ENCODE peak calls at places on chromosomes 2 and 18, in five cellular contexts. T is breast epithelium, G is GM23338, D is endothelial cell of umbilical vein, Z is upper lobe of left lung. B is an unnamed sample.

GRCh38 chr2:168184896-168185513 is 62.4 kb downstream of the STK39 start:
- DNase-seq in D (no peak), G (no peak), T (no peak), Z (no peak), B (no peak)

GRCh38 chr2:163266772-163267171 is 428.2 kb upstream of the KCNH7 start:
- DNase-seq in D (no peak), G (no peak), T (no peak), Z (no peak), B (no peak)

GRCh38 chr2:168005586-168005985 is 241.8 kb downstream of the STK39 start:
- DNase-seq in G (no peak), Z (no peak), T (no peak), D (no peak), B (no peak)

GRCh38 chr2:48677450-48677849 is 59.8 kb downstream of the GTF2A1L start:
- DNase-seq in D (peak; percentile 3), Z (no peak), G (no peak), T (no peak), B (no peak)

GRCh38 chr18:5937086-5937485 is 41.8 kb upstream of the TMEM200C start:
- DNase-seq in D (no peak), G (no peak), T (no peak), Z (no peak), B (no peak)

GRCh38 chr2:31421634-31422033 is 7.1 kb upstream of the XDH start:
- DNase-seq in D (no peak), T (no peak), G (no peak), Z (no peak), B (no peak)

GRCh38 chr18:44464401-44465185 is 216.1 kb upstream of the SETBP1 start:
- DNase-seq in Z (no peak), D (no peak), G (no peak), T (no peak), B (no peak)

GRCh38 chr18:75090336-75090735 is 118.6 kb downstream of the PTGR3 start:
- DNase-seq in D (no peak), T (no peak), G (peak; percentile 24), Z (no peak), B (no peak)

GRCh38 chr2:26640331-26640745 is 828 bp downstream of the CIB4 start:
- DNase-seq in G (peak; percentile 46), Z (peak; percentile 40), D (no peak), T (no peak), B (peak; percentile 29)

GRCh38 chr18:44732604-44733003 is 51.9 kb downstream of the SETBP1 start:
- DNase-seq in T (no peak), Z (no peak), G (peak; percentile 41), D (no peak), B (no peak)

GRCh38 chr2:203579131-203579643 is 44.1 kb upstream of the RAPH1 start:
- DNase-seq in D (no peak), G (peak; percentile 41), Z (peak; percentile 89), T (peak; percentile 61), B (peak; percentile 80)

GRCh38 chr2:219099319-219099718 is 38.6 kb upstream of the IHH start:
- DNase-seq in T (no peak), Z (no peak), G (no peak), D (no peak), B (no peak)

GRCh38 chr2:109331864-109332848 is 203.2 kb downstream of the SH3RF3 start:
- DNase-seq in D (peak; percentile 92), Z (peak; percentile 87), G (peak; percentile 24), T (peak; percentile 66), B (peak; percentile 51)

GRCh38 chr2:176419591-176420071 is 150.4 kb downstream of the MTX2 start:
- DNase-seq in T (no peak), D (peak; percentile 97), G (no peak), Z (no peak), B (no peak)

GRCh38 chr2:172052000-172052983 is 33.0 kb upstream of the DLX1 start:
- DNase-seq in D (peak; percentile 87), G (no peak), T (no peak), Z (no peak), B (no peak)

GRCh38 chr2:119293900-119294299 is 70.3 kb downstream of the STEAP3 start:
- DNase-seq in D (no peak), T (no peak), Z (no peak), G (no peak), B (no peak)

GRCh38 chr2:157928372-157928771 is 52.2 kb upstream of the ACVR1 start:
- DNase-seq in D (no peak), Z (no peak), T (no peak), G (no peak), B (no peak)

GRCh38 chr2:40658917-40659316 is 207.0 kb upstream of the SLC8A1 start:
- DNase-seq in D (peak; percentile 21), G (peak; percentile 63), Z (no peak), T (no peak), B (no peak)

GRCh38 chr2:144943986-144944385 is 424.1 kb upstream of the ZEB2 start:
- DNase-seq in Z (no peak), G (no peak), T (no peak), D (peak; percentile 78), B (no peak)

GRCh38 chr2:120736955-120737801 is 1.5 kb downstream of the GLI2 start:
- DNase-seq in Z (peak; percentile 20), G (peak; percentile 94), T (no peak), D (no peak), B (no peak)

GRCh38 chr2:65351948-65352595 is 80.3 kb downstream of the SPRED2 start:
- DNase-seq in G (no peak), Z (no peak), D (no peak), T (no peak), B (no peak)

GRCh38 chr2:62014102-62014501 is 108.6 kb downstream of the COMMD1 start:
- DNase-seq in Z (peak; percentile 37), D (peak; percentile 89), G (peak; percentile 22), T (peak; percentile 57), B (peak; percentile 48)

DNA sequence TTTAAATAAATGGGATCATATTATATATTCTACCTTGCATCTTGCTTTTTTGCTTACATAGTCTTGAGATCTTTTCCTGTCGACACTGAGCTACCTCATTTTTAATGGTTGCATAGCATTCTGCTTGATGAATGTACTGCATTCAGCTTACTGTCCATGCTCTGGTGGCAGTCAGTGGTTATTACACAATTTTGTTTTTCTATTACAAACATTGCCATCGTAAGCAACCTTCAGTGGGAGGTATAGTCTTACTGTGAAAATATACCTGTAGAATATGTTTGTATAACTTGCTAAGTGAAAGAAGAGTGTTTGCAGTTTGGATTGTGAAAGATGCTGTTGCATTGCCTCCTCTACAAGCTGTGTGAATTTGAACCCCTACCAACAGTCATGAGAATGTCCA is 43.4 kb downstream of the UBXN4 start:
- DNase-seq in G (no peak), T (no peak), Z (no peak), D (no peak), B (no peak)
- TF ChIP-seq CTCF in G (no peak), T (no peak), Z (no peak), D (no peak), B (peak; percentile 11)

GRCh38 chr2:85008252-85008651 is 37.3 kb downstream of the KCMF1 start:
- DNase-seq in T (no peak), G (no peak), Z (no peak), D (no peak), B (no peak)
- H3K4me1 ChIP-seq in T (no peaks in the 10 kb centered on the region), G (peaks cover 36% of the 10 kb centered on the region), Z (peaks cover 42% of the 10 kb centered on the region), D (peaks cover 10% of the 10 kb centered on the region), B (peaks cover 7% of the 10 kb centered on the region)

GRCh38 chr18:31551883-31552282 is 39.8 kb upstream of the TTR start:
- DNase-seq in D (no peak), G (no peak), T (no peak), Z (no peak), B (no peak)

GRCh38 chr18:31555971-31556747 is 35.5 kb upstream of the TTR start:
- DNase-seq in Z (no peak), G (peak; percentile 78), T (no peak), D (peak; percentile 82), B (peak; percentile 18)

GRCh38 chr18:31557446-31557845 is 34.2 kb upstream of the TTR start:
- DNase-seq in T (no peak), G (peak; percentile 45), Z (no peak), D (no peak), B (no peak)

GRCh38 chr18:31553800-31554199 is 37.9 kb upstream of the TTR start:
- DNase-seq in G (peak; percentile 71), D (no peak), Z (no peak), T (no peak), B (no peak)

DNA sequence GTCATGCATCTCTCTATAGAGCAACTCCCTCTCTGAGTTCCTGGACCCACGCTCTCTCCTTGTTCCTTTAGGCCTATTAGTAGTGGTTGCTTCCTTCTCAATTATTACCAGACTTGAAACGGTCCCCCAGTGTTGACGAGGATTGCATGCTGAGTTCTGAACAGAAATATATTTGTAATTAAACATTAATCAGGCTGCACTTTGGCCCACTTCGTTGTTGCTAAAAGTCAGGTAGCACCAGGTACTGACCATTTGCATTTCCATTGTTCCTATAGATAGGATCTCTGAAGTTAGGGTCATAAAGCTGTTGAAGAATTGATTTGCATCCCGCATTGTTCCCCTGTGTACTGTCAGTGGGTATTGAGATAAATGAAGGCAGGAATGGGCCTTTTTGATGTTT is 36.9 kb upstream of the TTR start:
- DNase-seq in Z (no peak), D (no peak), G (no peak), T (no peak), B (no peak)
- TF ChIP-seq POLR2AphosphoS5 in Z (no peak), D (no peak), G (no peak), T (no peak), B (no peak)

DNA sequence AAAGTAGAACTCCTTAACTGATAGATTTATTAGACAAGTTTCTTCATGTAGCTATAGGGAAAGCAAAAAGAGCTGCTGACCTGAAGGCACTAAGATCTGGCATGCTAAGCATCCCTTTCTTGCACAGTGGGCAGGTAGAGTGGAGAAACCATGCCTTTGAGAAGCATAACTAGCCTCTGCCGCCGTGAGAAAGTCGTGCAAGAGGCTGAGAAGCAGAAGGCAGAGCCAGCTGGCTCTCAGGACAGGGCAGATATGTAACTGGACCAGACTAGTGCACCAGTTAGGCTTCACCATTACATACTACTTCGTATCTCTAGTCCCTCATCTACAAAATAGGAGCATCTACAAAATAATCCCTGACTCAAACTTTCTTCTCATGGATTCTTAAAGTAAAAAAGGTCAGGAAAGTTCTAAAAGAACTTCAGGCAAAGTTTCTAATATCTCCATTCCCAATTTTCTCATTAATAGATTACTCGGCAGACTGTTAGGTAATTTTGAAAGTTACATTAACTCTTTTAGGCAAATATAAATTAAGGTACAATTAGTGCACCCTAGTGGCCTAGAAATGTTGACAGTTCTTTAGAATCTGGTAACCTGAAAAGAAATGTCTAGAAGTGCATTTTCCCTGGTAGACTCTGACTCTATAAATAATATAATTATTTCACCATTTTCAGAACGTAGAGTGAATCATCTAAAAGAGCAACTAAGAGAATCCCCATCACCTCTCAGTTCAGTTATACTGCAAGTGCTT is 10.3 kb downstream of the ERBB4 start:
- DNase-seq in G (no peak), D (no peak), T (no peak), Z (no peak), B (no peak)
- TF ChIP-seq CTCF in G (no peak), D (peak; percentile 1), T (no peak), Z (no peak), B (no peak)

GRCh38 chr2:187815113-187815512 is 260.9 kb upstream of the TFPI start:
- DNase-seq in T (no peak), G (no peak), Z (no peak), D (no peak), B (no peak)
- H3K4me1 ChIP-seq in T (no peaks in the 10 kb centered on the region), G (no peaks in the 10 kb centered on the region), Z (no peaks in the 10 kb centered on the region), D (no peaks in the 10 kb centered on the region), B (no peaks in the 10 kb centered on the region)